ENCODE peak calls at places on chromosomes 1 and 21, in seven cellular contexts. One of them, this sample, is unnamed.

GRCh38 chr1:201731142-201731541 is 97.8 kb upstream of the IPO9 start:
- DNase-seq in GM13976: no peak
- DNase-seq in left colon: no peak
- DNase-seq in body of pancreas: no peak
- DNase-seq in omental fat pad: no peak
- DNase-seq in retinal pigment epithelial cell: no peak
- DNase-seq in astrocyte of the spinal cord: no peak
- DNase-seq in this sample: no peak

GRCh38 chr1:8006037-8006963 is 19.8 kb downstream of the ERRFI1 start:
- DNase-seq in GM13976: no peak
- DNase-seq in left colon: no peak
- DNase-seq in body of pancreas: no peak
- DNase-seq in omental fat pad: no peak
- DNase-seq in retinal pigment epithelial cell: no peak
- DNase-seq in astrocyte of the spinal cord: peak
- DNase-seq in this sample: no peak

GRCh38 chr1:112141923-112142322 is 152.5 kb upstream of the KCND3 start:
- DNase-seq in GM13976: no peak
- DNase-seq in left colon: no peak
- DNase-seq in body of pancreas: no peak
- DNase-seq in omental fat pad: no peak
- DNase-seq in retinal pigment epithelial cell: no peak
- DNase-seq in astrocyte of the spinal cord: no peak
- DNase-seq in this sample: no peak

GRCh38 chr1:27113861-27114260 is 41.1 kb downstream of the SLC9A1 start:
- DNase-seq in GM13976: no peak
- DNase-seq in left colon: peak
- DNase-seq in body of pancreas: no peak
- DNase-seq in omental fat pad: no peak
- DNase-seq in retinal pigment epithelial cell: no peak
- DNase-seq in astrocyte of the spinal cord: no peak
- DNase-seq in this sample: no peak

GRCh38 chr1:9744106-9744799 is 79.5 kb downstream of the CLSTN1 start:
- DNase-seq in GM13976: no peak
- DNase-seq in left colon: no peak
- DNase-seq in body of pancreas: no peak
- DNase-seq in omental fat pad: no peak
- DNase-seq in retinal pigment epithelial cell: no peak
- DNase-seq in astrocyte of the spinal cord: no peak
- DNase-seq in this sample: no peak

GRCh38 chr1:110449661-110450651 is 993 bp upstream of the PROK1 start:
- DNase-seq in GM13976: no peak
- DNase-seq in left colon: no peak
- DNase-seq in body of pancreas: no peak
- DNase-seq in omental fat pad: no peak
- DNase-seq in retinal pigment epithelial cell: no peak
- DNase-seq in astrocyte of the spinal cord: no peak
- DNase-seq in this sample: no peak

GRCh38 chr1:188429385-188429784 is 1600.6 kb downstream of the PLA2G4A start:
- DNase-seq in GM13976: no peak
- DNase-seq in left colon: no peak
- DNase-seq in body of pancreas: no peak
- DNase-seq in omental fat pad: no peak
- DNase-seq in retinal pigment epithelial cell: no peak
- DNase-seq in astrocyte of the spinal cord: no peak
- DNase-seq in this sample: no peak

GRCh38 chr1:201270616-201271390 is 12.5 kb upstream of the PKP1 start:
- DNase-seq in GM13976: no peak
- DNase-seq in left colon: no peak
- DNase-seq in body of pancreas: no peak
- DNase-seq in omental fat pad: no peak
- DNase-seq in retinal pigment epithelial cell: no peak
- DNase-seq in astrocyte of the spinal cord: no peak
- DNase-seq in this sample: no peak

GRCh38 chr1:156725683-156726280 is 2.5 kb upstream of the METTL25B start:
- DNase-seq in GM13976: peak
- DNase-seq in left colon: peak
- DNase-seq in body of pancreas: peak
- DNase-seq in omental fat pad: peak
- DNase-seq in retinal pigment epithelial cell: no peak
- DNase-seq in astrocyte of the spinal cord: peak
- DNase-seq in this sample: peak

GRCh38 chr1:222283147-222283768 is 264.6 kb downstream of the HHIPL2 start:
- DNase-seq in GM13976: no peak
- DNase-seq in left colon: no peak
- DNase-seq in body of pancreas: no peak
- DNase-seq in omental fat pad: no peak
- DNase-seq in retinal pigment epithelial cell: no peak
- DNase-seq in astrocyte of the spinal cord: peak
- DNase-seq in this sample: peak

GRCh38 chr1:167658574-167659328 is 28.7 kb downstream of the RCSD1 start:
- DNase-seq in GM13976: no peak
- DNase-seq in left colon: no peak
- DNase-seq in body of pancreas: no peak
- DNase-seq in omental fat pad: no peak
- DNase-seq in retinal pigment epithelial cell: no peak
- DNase-seq in astrocyte of the spinal cord: no peak
- DNase-seq in this sample: no peak

GRCh38 chr1:36253463-36253862 is 29.2 kb downstream of the THRAP3 start:
- DNase-seq in GM13976: no peak
- DNase-seq in left colon: no peak
- DNase-seq in body of pancreas: no peak
- DNase-seq in omental fat pad: no peak
- DNase-seq in retinal pigment epithelial cell: no peak
- DNase-seq in astrocyte of the spinal cord: peak
- DNase-seq in this sample: no peak

GRCh38 chr21:32423320-32423719 is 10.8 kb downstream of the EVA1C start:
- DNase-seq in GM13976: no peak
- DNase-seq in left colon: no peak
- DNase-seq in body of pancreas: no peak
- DNase-seq in omental fat pad: no peak
- DNase-seq in retinal pigment epithelial cell: no peak
- DNase-seq in astrocyte of the spinal cord: peak
- DNase-seq in this sample: no peak

This sample was measured in adrenal gland.